ENCODE peak calls at places on chromosomes 13 and 19, in four cellular contexts. One of them, this sample, is unnamed.

GRCh38 chr19:3266792-3267469 is 42.5 kb downstream of the CELF5 start:
- DNase-seq in spleen: no peak
- DNase-seq in anterior cingulate cortex: no peak
- DNase-seq in AG20443: no peak
- DNase-seq in this sample: no peak

GRCh38 chr19:33903489-33903850 is 106.8 kb downstream of the KCTD15 start:
- DNase-seq in anterior cingulate cortex: no peak
- DNase-seq in AG20443: no peak
- DNase-seq in spleen: no peak
- DNase-seq in this sample: no peak

GRCh38 chr13:32889986-32890565 is 126.1 kb upstream of the KL start:
- DNase-seq in spleen: no peak
- DNase-seq in anterior cingulate cortex: no peak
- DNase-seq in AG20443: peak; percentile 24
- DNase-seq in this sample: no peak

GRCh38 chr13:109454167-109454917 is 332.0 kb downstream of the IRS2 start:
- DNase-seq in AG20443: peak; percentile 35
- DNase-seq in spleen: no peak
- DNase-seq in anterior cingulate cortex: no peak
- DNase-seq in this sample: no peak

GRCh38 chr13:98448642-98448928 is 128.3 kb downstream of the STK24 start:
- DNase-seq in spleen: no peak
- DNase-seq in AG20443: no peak
- DNase-seq in anterior cingulate cortex: no peak
- DNase-seq in this sample: no peak

GRCh38 chr19:40801449-40802299 is 2.7 kb downstream of the EGLN2 start:
- DNase-seq in spleen: no peak
- DNase-seq in AG20443: no peak
- DNase-seq in anterior cingulate cortex: no peak
- DNase-seq in this sample: no peak

GRCh38 chr13:20506676-20507075 is 19.0 kb downstream of the CRYL1 start:
- DNase-seq in spleen: no peak
- DNase-seq in anterior cingulate cortex: no peak
- DNase-seq in AG20443: no peak
- DNase-seq in this sample: no peak

GRCh38 chr19:1259206-1259872 is 9.8 kb upstream of the CIRBP start:
- DNase-seq in AG20443: no peak
- DNase-seq in anterior cingulate cortex: no peak
- DNase-seq in spleen: peak; percentile 98
- DNase-seq in this sample: no peak

GRCh38 chr13:110014719-110015118 is 228.3 kb upstream of the IRS2 start:
- DNase-seq in AG20443: no peak
- DNase-seq in spleen: no peak
- DNase-seq in anterior cingulate cortex: no peak
- DNase-seq in this sample: no peak

GRCh38 chr19:35911790-35912189 is 3.7 kb upstream of the TYROBP start:
- DNase-seq in anterior cingulate cortex: no peak
- DNase-seq in AG20443: no peak
- DNase-seq in spleen: peak; percentile 80
- DNase-seq in this sample: no peak

GRCh38 chr13:75864718-75865117 is 228.6 kb downstream of the LMO7 start:
- DNase-seq in AG20443: no peak
- DNase-seq in anterior cingulate cortex: no peak
- DNase-seq in spleen: no peak
- DNase-seq in this sample: no peak

GRCh38 chr19:13051581-13052165 is 51.0 kb downstream of the LYL1 start:
- DNase-seq in anterior cingulate cortex: peak; percentile 58
- DNase-seq in spleen: no peak
- DNase-seq in AG20443: no peak
- DNase-seq in this sample: peak; percentile 86

GRCh38 chr13:97261254-97262015 is 39.3 kb downstream of the MBNL2 start:
- DNase-seq in AG20443: no peak
- DNase-seq in anterior cingulate cortex: no peak
- DNase-seq in spleen: no peak
- DNase-seq in this sample: no peak

GRCh38 chr13:24147570-24147963 is 13.0 kb upstream of the SPATA13 start:
- DNase-seq in spleen: no peak
- DNase-seq in anterior cingulate cortex: no peak
- DNase-seq in AG20443: no peak
- DNase-seq in this sample: no peak

GRCh38 chr19:35531291-35531690 is 2.0 kb upstream of the GAPDHS start:
- DNase-seq in AG20443: no peak
- DNase-seq in anterior cingulate cortex: no peak
- DNase-seq in spleen: no peak
- DNase-seq in this sample: no peak

GRCh38 chr13:98746968-98747367 is 5.5 kb downstream of the SLC15A1 start:
- DNase-seq in spleen: no peak
- DNase-seq in AG20443: peak; percentile 68
- DNase-seq in anterior cingulate cortex: no peak
- DNase-seq in this sample: no peak

This sample was measured in D341Med.